ENCODE peak calls at places on chromosomes 13 and 19, in ten cellular contexts. M is suprapubic skin, W is tibial artery, S is transverse colon, O is HepG2, Q is tibial nerve, K is heart left ventricle, X is neural progenitor cell, H is uterus, V is stomach. R is an unnamed sample.
A peak's percentile ranks its signal among the peaks of the same experiment; 100 is the strongest.

GRCh38 chr13:113561417-113562084 is 23.0 kb upstream of the TFDP1 start:
- DNase-seq in M (no peak), W (no peak), S (no peak), O (no peak), Q (no peak), K (no peak), X (no peak), H (no peak), V (peak; percentile 7), R (peak; percentile 24)

GRCh38 chr13:24216176-24216575 is 55.7 kb downstream of the SPATA13 start:
- DNase-seq in M (no peak), W (no peak), S (no peak), O (no peak), Q (no peak), K (no peak), X (no peak), H (no peak), V (no peak), R (no peak)

GRCh38 chr13:98752111-98752941 is at the start of gene SLC15A1:
- DNase-seq in M (no peak), W (no peak), S (peak; percentile 47), O (no peak), Q (no peak), K (no peak), X (peak; percentile 33), H (no peak), V (no peak), R (no peak)

GRCh38 chr19:3976495-3977241 is 5.8 kb upstream of the DAPK3 start:
- DNase-seq in M (peak; percentile 66), W (peak; percentile 64), S (no peak), O (no peak), Q (no peak), K (peak; percentile 23), X (no peak), H (no peak), V (no peak), R (peak; percentile 60)

GRCh38 chr19:16897572-16898056 is 8.8 kb downstream of the F2RL3 start:
- DNase-seq in M (no peak), W (no peak), S (peak; percentile 47), O (no peak), Q (no peak), K (no peak), X (no peak), H (no peak), V (peak; percentile 53), R (no peak)

GRCh38 chr13:39401091-39401647 is 201.8 kb downstream of the LHFPL6 start:
- DNase-seq in M (no peak), W (no peak), S (no peak), O (no peak), Q (no peak), K (no peak), X (no peak), H (no peak), V (no peak), R (no peak)

GRCh38 chr13:112489199-112489598 is 98.8 kb downstream of the TUBGCP3 start:
- DNase-seq in M (no peak), W (no peak), S (no peak), O (no peak), Q (no peak), K (no peak), X (no peak), H (no peak), V (no peak), R (no peak)

GRCh38 chr13:112117258-112117954 is 50.5 kb downstream of the SOX1 start:
- DNase-seq in M (no peak), W (no peak), S (no peak), O (no peak), Q (no peak), K (no peak), X (no peak), H (no peak), V (peak; percentile 16), R (no peak)

GRCh38 chr13:110108348-110109139 is 198.4 kb downstream of the COL4A1 start:
- DNase-seq in M (no peak), W (peak; percentile 80), S (peak; percentile 59), O (peak; percentile 51), Q (peak; percentile 71), K (peak; percentile 78), X (peak; percentile 75), H (peak; percentile 78), V (peak; percentile 76), R (peak; percentile 77)

GRCh38 chr19:18479964-18480723 is 41.7 kb downstream of the ELL start:
- DNase-seq in M (peak; percentile 89), W (peak; percentile 94), S (peak; percentile 68), O (no peak), Q (peak; percentile 84), K (peak; percentile 61), X (no peak), H (peak; percentile 83), V (peak; percentile 49), R (no peak)

GRCh38 chr13:87274209-87274819 is 396.9 kb upstream of the SLITRK5 start:
- DNase-seq in M (no peak), W (no peak), S (peak; percentile 17), O (peak; percentile 43), Q (no peak), K (no peak), X (peak; percentile 78), H (no peak), V (no peak), R (peak; percentile 34)

GRCh38 chr19:6979341-6979740 is 41.9 kb downstream of the MBD3L2B start:
- DNase-seq in M (no peak), W (no peak), S (no peak), O (no peak), Q (no peak), K (no peak), X (no peak), H (no peak), V (no peak), R (no peak)
- H3K9me3 ChIP-seq in M (peaks cover 14% of the 10 kb centered on the region), W (peaks cover 21% of the 10 kb centered on the region), S (no peaks in the 10 kb centered on the region), O (peaks cover 27% of the 10 kb centered on the region), Q (no peaks in the 10 kb centered on the region), K (peaks cover 3% of the 10 kb centered on the region), X (peaks cover 32% of the 10 kb centered on the region), H (no peaks in the 10 kb centered on the region), V (peaks cover 43% of the 10 kb centered on the region), R (peaks cover 7% of the 10 kb centered on the region)

GRCh38 chr13:95438297-95438696 is 114.2 kb upstream of the CLDN10 start:
- DNase-seq in M (no peak), W (no peak), S (no peak), O (no peak), Q (no peak), K (no peak), X (no peak), H (no peak), V (no peak), R (no peak)
- H3K27ac ChIP-seq in M (no peak overlapping the region), W (no peak overlapping the region), S (no peak overlapping the region), O (no peak overlapping the region), Q (no peak overlapping the region), K (no peak overlapping the region), X (no peak overlapping the region), H (no peak overlapping the region), V (no peak overlapping the region), R (no peak overlapping the region)

GRCh38 chr13:31955745-31956144 is 75.8 kb upstream of the FRY start:
- DNase-seq in M (no peak), W (no peak), S (no peak), O (no peak), Q (no peak), K (no peak), X (no peak), H (no peak), V (no peak), R (no peak)

GRCh38 chr13:31952641-31953380 is 78.8 kb upstream of the FRY start:
- DNase-seq in M (no peak), W (no peak), S (no peak), O (no peak), Q (no peak), K (no peak), X (no peak), H (no peak), V (no peak), R (no peak)

GRCh38 chr13:31957772-31958171 is 73.8 kb upstream of the FRY start:
- DNase-seq in M (no peak), W (no peak), S (no peak), O (no peak), Q (no peak), K (no peak), X (no peak), H (no peak), V (no peak), R (no peak)

GRCh38 chr13:31962661-31963345 is 68.8 kb upstream of the FRY start:
- DNase-seq in M (no peak), W (no peak), S (no peak), O (peak; percentile 29), Q (no peak), K (no peak), X (no peak), H (no peak), V (no peak), R (no peak)

DNA sequence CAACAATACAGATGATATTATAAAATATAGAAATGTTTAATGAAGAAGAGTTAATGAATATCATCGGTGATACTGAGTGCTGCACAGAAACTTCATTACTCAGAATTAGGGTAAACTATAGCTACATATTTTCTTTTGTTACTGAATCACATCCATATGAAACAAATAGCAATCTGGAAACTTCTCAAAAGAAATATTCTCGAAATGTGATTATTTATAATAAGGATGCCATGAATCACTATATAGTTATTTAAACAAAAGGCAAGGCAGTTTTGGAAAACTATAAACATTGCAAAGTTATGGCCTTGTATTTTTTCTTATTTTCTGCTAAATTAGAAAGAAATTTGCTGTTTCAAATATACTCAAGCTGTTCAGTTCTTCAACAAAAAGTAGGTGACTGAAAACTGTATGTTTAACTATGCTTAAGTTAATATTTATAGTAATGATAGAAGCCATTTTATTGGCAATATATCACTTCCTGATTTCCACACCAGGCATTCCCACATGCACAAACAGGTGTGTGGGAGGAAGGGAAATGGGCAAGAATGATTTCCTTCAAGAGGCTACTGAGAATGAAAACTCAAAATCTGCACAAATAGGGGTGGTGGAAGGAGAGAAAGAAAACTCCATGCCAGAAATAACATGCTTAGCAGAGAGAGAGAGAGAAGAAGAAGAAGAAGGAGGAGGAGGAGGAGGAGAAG is 74.5 kb upstream of the FRY start:
- DNase-seq in M (no peak), W (no peak), S (no peak), O (no peak), Q (no peak), K (no peak), X (no peak), H (no peak), V (no peak), R (no peak)
- H3K36me3 ChIP-seq in M (peaks cover 6% of the 10 kb centered on the region), W (peaks cover 7% of the 10 kb centered on the region), S (no peaks in the 10 kb centered on the region), O (no peaks in the 10 kb centered on the region), Q (no peaks in the 10 kb centered on the region), K (peaks cover 29% of the 10 kb centered on the region), X (no peaks in the 10 kb centered on the region), H (no peaks in the 10 kb centered on the region), V (peaks cover 6% of the 10 kb centered on the region), R (no peaks in the 10 kb centered on the region)

DNA sequence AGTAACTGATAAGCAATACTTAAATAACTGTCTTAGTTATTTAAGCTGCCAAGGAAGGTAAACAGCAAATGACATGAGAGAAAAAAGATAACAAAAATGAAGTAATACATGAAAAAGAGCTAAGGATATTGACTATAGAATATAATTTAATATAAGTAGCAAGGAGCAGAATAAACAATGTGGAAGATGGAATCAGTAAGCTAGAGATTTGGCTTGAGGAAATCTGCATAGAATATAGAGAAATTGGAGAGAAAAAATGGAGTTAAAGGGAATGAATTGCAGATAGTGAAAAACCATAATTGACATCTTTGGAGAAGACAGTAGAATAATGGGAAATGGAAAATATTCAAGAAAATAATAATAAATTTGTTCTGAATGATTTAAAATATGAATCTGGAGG is 127.1 kb downstream of the PDS5B start:
- DNase-seq in M (no peak), W (no peak), S (no peak), O (no peak), Q (no peak), K (no peak), X (no peak), H (no peak), V (no peak), R (no peak)
- H3K9me3 ChIP-seq in M (no peaks in the 10 kb centered on the region), W (no peaks in the 10 kb centered on the region), S (peaks cover 10% of the 10 kb centered on the region), O (no peaks in the 10 kb centered on the region), Q (no peaks in the 10 kb centered on the region), K (no peaks in the 10 kb centered on the region), X (peaks cover 15% of the 10 kb centered on the region), H (no peaks in the 10 kb centered on the region), V (peaks cover 19% of the 10 kb centered on the region), R (no peaks in the 10 kb centered on the region)